ENCODE peak calls at places on chromosomes 4 and X, in six cellular contexts. E is IMR-90, P is heart left ventricle, Q is esophagus squamous epithelium, U is right lobe of liver, A is stomach. S is an unnamed sample.

GRCh38 chr4:173513651-173514050 is 16.4 kb downstream of the HAND2 start:
- DNase-seq in Q (no peak), U (no peak), A (no peak), P (no peak), E (no peak), S (no peak)

GRCh38 chrX:97672138-97672537 is 788.4 kb downstream of the RPA4 start:
- DNase-seq in P (no peak), Q (no peak), E (no peak), A (no peak), U (no peak), S (no peak)

GRCh38 chr4:158929939-158930344 is 161.1 kb downstream of the FNIP2 start:
- DNase-seq in P (no peak), A (no peak), U (no peak), Q (no peak), E (no peak), S (no peak)

GRCh38 chr4:14404730-14405129 is 597.6 kb upstream of the CPEB2 start:
- DNase-seq in E (no peak), Q (no peak), P (no peak), U (no peak), A (no peak), S (no peak)

GRCh38 chr4:174047363-174047762 is 236.1 kb downstream of the FBXO8 start:
- DNase-seq in U (no peak), P (no peak), E (no peak), A (no peak), Q (no peak), S (no peak)

GRCh38 chrX:53483838-53484420 is 49.8 kb upstream of the HSD17B10 start:
- DNase-seq in Q (no peak), U (no peak), E (peak), P (no peak), A (no peak), S (no peak)

GRCh38 chrX:10158279-10158939 is 1.6 kb downstream of the CLCN4 start:
- DNase-seq in E (no peak), Q (no peak), P (no peak), A (no peak), U (peak), S (no peak)

GRCh38 chrX:3651272-3651671 is 62.2 kb downstream of the PRKX start:
- DNase-seq in U (no peak), P (no peak), E (peak), A (no peak), Q (no peak), S (no peak)

GRCh38 chr4:9952415-9952950 is 68.8 kb downstream of the SLC2A9 start:
- DNase-seq in A (no peak), U (no peak), Q (no peak), E (no peak), P (no peak), S (no peak)

GRCh38 chr4:42357325-42357724 is 40.0 kb upstream of the SHISA3 start:
- DNase-seq in P (no peak), A (no peak), U (no peak), E (no peak), Q (no peak), S (no peak)

GRCh38 chr4:75916091-75916661 is 13.9 kb upstream of the PPEF2 start:
- DNase-seq in A (no peak), Q (no peak), E (peak), P (no peak), U (no peak), S (no peak)

GRCh38 chr4:30380404-30380998 is 339.7 kb upstream of the PCDH7 start:
- DNase-seq in Q (no peak), P (no peak), U (peak), E (peak), A (peak), S (peak)

GRCh38 chr4:181007751-181008150 is 1235.5 kb upstream of the TENM3 start:
- DNase-seq in A (no peak), U (no peak), P (no peak), E (no peak), Q (no peak), S (no peak)

GRCh38 chr4:30714408-30715031 is 5.6 kb upstream of the PCDH7 start:
- DNase-seq in E (peak), U (no peak), P (peak), Q (no peak), A (peak), S (peak)

GRCh38 chr4:143230683-143231082 is 46.0 kb downstream of the USP38 start:
- DNase-seq in Q (no peak), E (no peak), A (no peak), P (no peak), U (no peak), S (no peak)

GRCh38 chr4:69044247-69044646 is 52.0 kb upstream of the UGT2B7 start:
- DNase-seq in Q (no peak), E (peak), U (no peak), P (no peak), A (no peak), S (no peak)

GRCh38 chr4:137677851-137678250 is 145.6 kb upstream of the PCDH18 start:
- DNase-seq in U (no peak), P (no peak), A (no peak), Q (no peak), E (peak), S (no peak)

GRCh38 chrX:47191331-47191730 is 2.3 kb upstream of the UBA1 start:
- DNase-seq in E (no peak), A (peak), U (peak), Q (no peak), P (no peak), S (no peak)

GRCh38 chr4:107094332-107094731 is 58.2 kb upstream of the DKK2 start:
- DNase-seq in E (peak), A (no peak), U (no peak), P (no peak), Q (no peak), S (no peak)

GRCh38 chr4:56656346-56656643 is 24.8 kb downstream of the HOPX start:
- DNase-seq in Q (no peak), E (no peak), P (peak), A (peak), U (peak), S (no peak)

GRCh38 chr4:8470451-8471024 is 30.0 kb downstream of the TRMT44 start:
- DNase-seq in Q (no peak), P (no peak), U (no peak), E (no peak), A (no peak), S (no peak)

GRCh38 chrX:97860206-97860605 is 976.5 kb downstream of the RPA4 start:
- DNase-seq in P (no peak), E (peak), A (no peak), U (no peak), Q (no peak), S (no peak)

GRCh38 chrX:152892999-152893605 is 4.8 kb upstream of the ZNF185 start:
- DNase-seq in U (no peak), A (no peak), E (no peak), P (no peak), Q (no peak), S (no peak)

GRCh38 chr4:103450693-103451092 is 252.6 kb upstream of the CENPE start:
- DNase-seq in Q (no peak), A (no peak), U (no peak), E (no peak), P (no peak), S (no peak)

GRCh38 chrX:32087663-32088062 is 1015.8 kb upstream of the FTHL17 start:
- DNase-seq in U (no peak), A (no peak), Q (no peak), P (no peak), E (no peak), S (no peak)

GRCh38 chr4:1406946-1407656 is 859 bp upstream of the NKX1-1 start:
- DNase-seq in A (peak), E (no peak), P (no peak), Q (no peak), U (no peak), S (peak)

GRCh38 chrX:72128881-72129280 is 2.8 kb downstream of the RTL5 start:
- DNase-seq in P (no peak), Q (no peak), E (no peak), A (no peak), U (no peak), S (no peak)

GRCh38 chr4:41693629-41694028 is 54.9 kb downstream of the PHOX2B start:
- DNase-seq in A (no peak), Q (no peak), P (no peak), U (no peak), E (peak), S (no peak)

GRCh38 chr4:72974694-72975487 is 94.6 kb downstream of the COX18 start:
- DNase-seq in E (peak), A (no peak), Q (no peak), U (no peak), P (no peak), S (no peak)

GRCh38 chr4:183635333-183635732 is 23.7 kb downstream of the RWDD4 start:
- DNase-seq in E (no peak), Q (no peak), U (no peak), P (no peak), A (no peak), S (peak)

GRCh38 chr4:146835096-146835495 is 110.6 kb downstream of the TTC29 start:
- DNase-seq in E (no peak), U (no peak), A (no peak), P (no peak), Q (no peak), S (no peak)

GRCh38 chrX:362937-363620 is 23.6 kb downstream of the PPP2R3B start:
- DNase-seq in Q (no peak), P (peak), A (no peak), U (no peak), E (no peak), S (no peak)

GRCh38 chr4:5863461-5864113 is 29.3 kb downstream of the CRMP1 start:
- DNase-seq in Q (no peak), A (no peak), E (peak), P (no peak), U (no peak), S (peak)

GRCh38 chr4:163380703-163381102 is 37.0 kb downstream of the NPY5R start:
- DNase-seq in U (no peak), P (no peak), Q (no peak), A (no peak), E (no peak), S (no peak)

GRCh38 chrX:51891821-51892551 is 1.4 kb upstream of the MAGED1 start:
- DNase-seq in A (no peak), Q (no peak), U (no peak), E (peak), P (peak), S (peak)

GRCh38 chrX:19017271-19017670 is 33.4 kb upstream of the PHKA2 start:
- DNase-seq in P (no peak), Q (no peak), U (no peak), A (no peak), E (peak), S (no peak)

GRCh38 chrX:78923198-78924015 is 21.8 kb upstream of the P2RY10 start:
- DNase-seq in E (no peak), A (no peak), Q (no peak), P (no peak), U (no peak), S (no peak)
- TF ChIP-seq POLR2A in E (no peak), A (no peak), Q (no peak), P (no peak), U (no peak), S (no peak)

DNA sequence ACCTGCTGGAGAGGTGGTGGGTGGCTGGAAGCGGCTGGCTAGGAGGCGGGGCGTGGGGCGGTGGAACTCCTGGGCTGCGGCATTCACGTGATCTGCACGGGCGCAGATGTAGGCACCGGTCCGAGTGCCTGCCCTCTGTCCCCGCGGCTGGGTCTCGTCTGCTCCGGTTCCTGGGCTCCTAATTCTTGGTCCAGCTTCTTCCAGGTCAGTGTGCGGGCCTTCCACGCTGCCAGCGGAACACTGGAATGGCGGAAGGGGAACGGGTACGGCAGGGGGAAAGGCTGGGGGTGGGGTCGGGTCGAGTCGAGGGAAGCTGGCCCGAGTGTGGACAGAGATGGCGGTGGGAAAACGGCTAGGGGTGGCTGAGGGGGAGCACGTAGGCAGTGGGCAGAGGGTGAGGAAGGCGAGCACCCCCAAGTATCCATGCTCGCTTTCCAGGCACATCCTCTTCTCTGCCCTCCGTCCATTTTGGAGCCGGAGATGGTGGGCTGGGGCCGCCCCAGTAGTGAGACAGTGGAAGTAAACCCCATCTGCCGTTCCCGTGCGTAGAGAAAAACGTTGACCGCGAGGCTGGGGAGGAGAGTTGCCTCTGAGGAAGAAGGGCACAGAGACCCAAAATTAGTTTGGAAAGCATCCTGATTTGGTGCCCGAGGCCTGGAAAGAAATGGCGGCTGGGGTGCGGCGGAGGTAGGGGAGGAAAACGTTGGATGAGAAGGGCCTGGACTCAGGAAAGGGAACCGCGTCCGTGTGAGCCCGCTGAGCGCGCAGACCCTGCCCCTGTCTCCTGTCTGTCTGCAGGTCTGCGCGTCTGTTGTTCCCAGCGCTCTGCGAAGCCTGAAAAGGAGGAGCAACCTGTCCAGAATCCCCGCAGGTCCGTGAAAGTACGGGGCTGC is at the start of gene TCEAL4:
- DNase-seq in Q (no peak), U (peak), A (peak), P (peak), E (no peak), S (peak)
- TF ChIP-seq POLR2A in Q (peak), U (peak), A (no peak), P (no peak), E (no peak), S (no peak)

DNA sequence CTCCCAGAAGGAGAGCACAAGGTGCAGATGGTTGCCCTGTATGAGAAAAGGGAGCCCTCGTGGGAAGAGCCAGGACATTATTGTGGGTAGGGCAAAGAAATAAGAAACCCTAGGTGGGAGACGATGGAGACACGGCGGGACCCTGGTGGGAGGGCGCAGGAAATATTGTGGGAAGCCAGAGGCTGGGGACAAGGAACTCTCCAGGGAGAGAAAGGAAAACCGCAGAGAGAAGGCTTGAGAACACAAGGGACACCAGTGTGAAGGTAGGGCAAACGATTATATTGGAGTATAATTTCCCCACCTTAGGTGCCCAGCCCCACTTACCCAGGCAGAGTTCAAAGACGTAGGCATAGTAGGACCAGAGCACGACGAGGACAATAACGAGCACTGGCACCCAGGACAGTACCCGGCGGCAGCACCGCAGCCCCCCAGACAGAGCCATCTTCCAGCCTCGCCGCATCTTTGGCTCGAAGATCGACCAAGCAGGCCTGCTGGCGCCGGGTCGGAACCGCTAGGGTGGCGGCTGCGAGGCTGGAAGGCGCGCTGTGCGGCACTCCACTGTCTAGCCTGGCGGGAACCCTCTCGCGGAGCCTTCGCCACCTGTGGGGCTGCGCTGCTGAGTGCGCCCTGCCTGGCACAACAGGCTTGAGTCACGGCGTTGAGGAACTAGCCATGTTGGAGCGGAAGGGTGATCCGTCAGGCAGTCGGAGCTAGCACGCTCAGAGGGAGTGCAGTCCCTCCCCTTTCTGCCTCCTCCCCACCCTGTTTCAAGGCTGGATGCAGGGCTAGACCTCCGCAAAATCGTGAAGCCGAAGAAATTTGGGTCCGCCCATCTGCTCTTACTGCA is at the start of gene ZDHHC15:
- DNase-seq in A (peak), P (peak), E (no peak), U (peak), Q (no peak), S (peak)
- TF ChIP-seq POLR2A in A (no peak), P (no peak), E (no peak), U (no peak), Q (peak), S (no peak)

DNA sequence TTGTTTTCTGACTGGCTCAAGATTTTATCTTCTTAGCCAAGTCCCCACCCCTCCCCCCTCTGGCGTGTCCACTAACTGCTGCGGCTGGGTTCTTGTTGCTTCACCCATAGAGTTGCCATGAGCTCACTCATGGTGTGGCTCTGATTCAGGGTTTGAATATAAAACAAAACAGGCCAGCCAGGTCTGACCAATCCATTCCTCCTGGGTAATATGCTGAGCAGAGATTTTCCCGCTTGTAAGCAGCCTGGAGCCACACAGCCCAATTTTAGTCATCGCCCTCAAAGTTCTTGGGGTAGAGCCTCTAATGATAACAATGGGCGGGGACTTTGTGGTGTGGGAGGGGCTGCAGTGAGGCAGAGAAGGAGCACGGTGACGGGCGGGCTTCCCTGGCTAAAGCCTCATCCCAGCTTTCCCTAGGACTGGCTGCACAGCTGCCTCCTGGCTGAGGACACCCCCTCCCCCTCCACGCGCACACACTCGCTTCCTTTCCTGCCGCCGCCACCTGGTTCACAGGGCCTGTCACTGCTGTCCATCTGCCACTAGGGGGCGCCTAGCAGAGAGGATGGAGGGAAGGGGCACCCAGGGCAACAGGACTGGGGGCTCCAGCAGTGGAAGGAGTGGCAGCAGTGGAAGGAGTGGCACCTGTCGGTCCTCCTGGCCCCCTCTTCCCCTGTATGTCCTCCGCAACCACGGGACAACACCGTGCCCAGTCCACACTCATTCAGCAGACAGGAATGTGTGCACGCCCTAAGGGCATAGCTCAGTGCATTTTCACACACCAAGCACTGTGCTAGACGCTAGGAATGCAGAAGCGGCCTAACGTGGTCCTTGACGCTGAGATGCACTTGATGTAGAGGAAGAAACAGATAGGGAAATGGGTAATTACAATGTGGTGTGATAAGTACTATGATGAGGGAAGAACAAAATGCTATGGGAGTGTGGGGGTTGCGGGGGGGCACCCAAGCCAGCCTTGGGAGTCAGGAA is 26.8 kb downstream of the PRPS1 start:
- DNase-seq in E (peak), Q (no peak), U (peak), P (peak), A (peak), S (peak)
- TF ChIP-seq POLR2A in E (no peak), Q (no peak), U (no peak), P (no peak), A (no peak), S (no peak)

GRCh38 chrX:49171752-49172279 is at the start of gene PLP2:
- DNase-seq in U (peak), Q (no peak), P (peak), A (peak), E (peak), S (peak)
- TF ChIP-seq POLR2A in U (peak), Q (peak), P (no peak), A (no peak), E (peak), S (no peak)

DNA sequence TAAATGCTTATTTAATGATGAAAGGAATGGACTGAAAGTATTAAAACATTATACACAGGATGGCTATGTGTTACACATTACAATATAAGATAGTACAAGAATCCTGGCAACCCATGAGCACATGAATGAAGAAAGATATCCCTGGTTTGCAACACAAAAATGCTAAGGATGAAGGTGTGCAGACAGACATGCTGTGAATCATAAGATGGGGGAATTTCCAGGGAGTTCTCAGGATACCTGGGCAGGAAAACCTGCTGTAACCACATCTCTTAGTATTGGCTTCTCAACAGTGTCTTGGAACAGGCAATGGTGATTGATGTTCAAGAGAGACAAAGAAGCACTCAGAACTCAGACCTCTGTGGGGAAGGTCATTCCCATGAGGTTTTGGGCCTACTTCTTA is 23.9 kb upstream of the ANOS1 start:
- DNase-seq in P (no peak), Q (no peak), E (no peak), A (no peak), U (no peak), S (no peak)
- TF ChIP-seq POLR2A in P (no peak), Q (no peak), E (no peak), A (no peak), U (no peak), S (no peak)

S was measured in adrenal gland.